ENCODE peak calls at places on chromosome 19, in eight cellular contexts. I is effector CD4-positive, alpha-beta T cell; H is cardiac muscle cell; M is AG10803; N is thoracic aorta; B is activated T-cell treated with anti-CD3 and anti-CD28 coated beads for 1 hour; R is heart left ventricle; F is ureter. A is an unnamed sample.

GRCh38 chr19:39968789-39969188 is 2.2 kb upstream of the PSMC4 start:
- DNase-seq in M (no peak), H (no peak), F (no peak), N (no peak), I (no peak), B (no peak), R (no peak), A (no peak)

GRCh38 chr19:412356-413355 is 3.7 kb upstream of the C2CD4C start:
- DNase-seq in H (no peak), N (no peak), M (no peak), I (no peak), R (peak; percentile 52), B (no peak), F (no peak), A (peak; percentile 17)

GRCh38 chr19:15177269-15178116 is 23.3 kb downstream of the NOTCH3 start:
- DNase-seq in R (peak; percentile 93), B (peak; percentile 73), H (peak; percentile 92), F (peak; percentile 72), N (no peak), M (peak; percentile 62), I (peak; percentile 78), A (peak; percentile 92)

GRCh38 chr19:56398809-56399208 is 5.3 kb upstream of the ZNF583 start:
- DNase-seq in H (no peak), N (no peak), M (no peak), I (no peak), F (no peak), B (no peak), R (no peak), A (no peak)

GRCh38 chr19:36093146-36093662 is 17.7 kb upstream of the OVOL3 start:
- DNase-seq in H (no peak), F (no peak), M (no peak), I (no peak), N (no peak), R (no peak), B (no peak), A (no peak)

GRCh38 chr19:33373701-33374405 is at the start of gene CEBPG:
- DNase-seq in N (no peak), F (no peak), B (peak; percentile 36), H (peak; percentile 82), I (peak; percentile 54), R (peak; percentile 82), M (peak; percentile 77), A (peak; percentile 78)

GRCh38 chr19:45418812-45419211 is 4.9 kb downstream of the ERCC1 start:
- DNase-seq in I (no peak), R (no peak), B (no peak), H (no peak), N (no peak), F (no peak), M (no peak), A (no peak)

GRCh38 chr19:30222428-30222873 is 149.7 kb upstream of the ZNF536 start:
- DNase-seq in N (no peak), I (no peak), R (no peak), B (no peak), F (no peak), M (no peak), H (peak; percentile 55), A (peak; percentile 53)

GRCh38 chr19:31727536-31727935 is 378.3 kb upstream of the TSHZ3 start:
- DNase-seq in M (no peak), N (no peak), I (no peak), B (no peak), R (no peak), H (no peak), F (no peak), A (no peak)

GRCh38 chr19:50325310-50326100 is 3.7 kb downstream of the KCNC3 start:
- DNase-seq in B (peak; percentile 59), R (peak; percentile 79), I (peak; percentile 50), H (peak; percentile 96), N (no peak), F (no peak), M (peak; percentile 16), A (peak; percentile 83)

GRCh38 chr19:55640577-55641375 is at the start of gene ZNF580:
- DNase-seq in I (no peak), N (no peak), M (peak; percentile 69), R (peak; percentile 86), F (peak; percentile 76), B (no peak), H (peak; percentile 73), A (peak; percentile 84)

GRCh38 chr19:34336781-34337271 is 28.2 kb upstream of the GPI start:
- DNase-seq in H (peak; percentile 65), F (no peak), N (no peak), M (peak; percentile 43), B (peak; percentile 25), R (no peak), I (peak; percentile 32), A (no peak)

A was measured in left ventricle myocardium superior.